ENCODE peak calls at places on chromosome 21, in five cellular contexts. J is BE2C, W is suprapubic skin, P is GM12865, Z is fibroblast of the aortic adventitia. Q is an unnamed sample.

GRCh38 chr21:26732442-26733221 is 112.6 kb downstream of the ADAMTS1 start:
- DNase-seq in J (peak), W (no peak), P (peak), Z (peak), Q (peak)

GRCh38 chr21:23017989-23018388 is 2019.8 kb downstream of the NCAM2 start:
- DNase-seq in J (no peak), W (no peak), P (no peak), Z (no peak), Q (no peak)

GRCh38 chr21:38775733-38776132 is 30.0 kb upstream of the ETS2 start:
- DNase-seq in J (no peak), W (no peak), P (no peak), Z (no peak), Q (no peak)

GRCh38 chr21:38544681-38545080 is 46.4 kb upstream of the ERG start:
- DNase-seq in J (no peak), W (no peak), P (no peak), Z (no peak), Q (no peak)

GRCh38 chr21:37082375-37082774 is 9.3 kb downstream of the TTC3 start:
- DNase-seq in J (no peak), W (no peak), P (no peak), Z (no peak), Q (no peak)

GRCh38 chr21:42654913-42655796 is 1.7 kb downstream of the PDE9A start:
- DNase-seq in J (no peak), W (no peak), P (no peak), Z (no peak), Q (no peak)

GRCh38 chr21:43291347-43291950 is 122.6 kb downstream of the CRYAA start:
- DNase-seq in J (no peak), W (no peak), P (no peak), Z (no peak), Q (no peak)

GRCh38 chr21:42117229-42118048 is 46.3 kb downstream of the UMODL1 start:
- DNase-seq in J (peak), W (no peak), P (peak), Z (peak), Q (no peak)

GRCh38 chr21:32382108-32382601 is 10.7 kb downstream of the URB1 start:
- DNase-seq in J (no peak), W (no peak), P (no peak), Z (peak), Q (no peak)

GRCh38 chr21:41441546-41441945 is 15.5 kb downstream of the MX1 start:
- DNase-seq in J (no peak), W (no peak), P (no peak), Z (no peak), Q (no peak)

GRCh38 chr21:42513985-42514882 is 582 bp downstream of the SLC37A1 start:
- DNase-seq in J (no peak), W (peak), P (peak), Z (peak), Q (no peak)

GRCh38 chr21:42171091-42172053 is 47.6 kb upstream of the ABCG1 start:
- DNase-seq in J (peak), W (peak), P (no peak), Z (no peak), Q (no peak)

GRCh38 chr21:14737278-14737677 is 191.2 kb upstream of the SAMSN1 start:
- DNase-seq in J (no peak), W (no peak), P (peak), Z (no peak), Q (no peak)

GRCh38 chr21:37498664-37499063 is 132.1 kb downstream of the DYRK1A start:
- DNase-seq in J (no peak), W (no peak), P (no peak), Z (no peak), Q (no peak)

GRCh38 chr21:34845521-34846213 is 176.9 kb downstream of the CLIC6 start:
- DNase-seq in J (no peak), W (peak), P (peak), Z (peak), Q (peak)

GRCh38 chr21:35208810-35209517 is 159.9 kb upstream of the RUNX1 start:
- DNase-seq in J (no peak), W (no peak), P (no peak), Z (peak), Q (no peak)

GRCh38 chr21:17527240-17527639 is 14.4 kb downstream of the CXADR start:
- DNase-seq in J (no peak), W (no peak), P (no peak), Z (peak), Q (no peak)

GRCh38 chr21:15058718-15059316 is 6.0 kb downstream of the NRIP1 start:
- DNase-seq in J (no peak), W (no peak), P (no peak), Z (peak), Q (peak)

GRCh38 chr21:20627594-20627993 is 370.6 kb upstream of the NCAM2 start:
- DNase-seq in J (no peak), W (no peak), P (no peak), Z (no peak), Q (no peak)

GRCh38 chr21:35335951-35336446 is 286.9 kb upstream of the RUNX1 start:
- DNase-seq in J (no peak), W (no peak), P (no peak), Z (no peak), Q (no peak)

GRCh38 chr21:33437140-33437539 is 33.9 kb downstream of the IFNGR2 start:
- DNase-seq in J (no peak), W (no peak), P (no peak), Z (no peak), Q (no peak)

GRCh38 chr21:33433425-33434114 is 30.4 kb downstream of the IFNGR2 start:
- DNase-seq in J (no peak), W (no peak), P (peak), Z (no peak), Q (no peak)

GRCh38 chr21:33432496-33432895 is 29.3 kb downstream of the IFNGR2 start:
- DNase-seq in J (no peak), W (no peak), P (no peak), Z (no peak), Q (no peak)

GRCh38 chr21:33433001-33433400 is 29.8 kb downstream of the IFNGR2 start:
- DNase-seq in J (no peak), W (no peak), P (no peak), Z (no peak), Q (no peak)

GRCh38 chr21:33434770-33435360 is 31.7 kb downstream of the IFNGR2 start:
- DNase-seq in J (no peak), W (no peak), P (peak), Z (peak), Q (peak)
- H3K4me3 ChIP-seq in J (no peak), W (no peak), P (no peak), Z (no peak), Q (no peak)

GRCh38 chr21:31110430-31110829 is 72.2 kb upstream of the KRTAP19-8 start:
- DNase-seq in J (no peak), W (no peak), P (no peak), Z (no peak), Q (no peak)

GRCh38 chr21:31111093-31111492 is 72.8 kb upstream of the KRTAP19-8 start:
- DNase-seq in J (no peak), W (no peak), P (no peak), Z (no peak), Q (no peak)

GRCh38 chr21:31107151-31107785 is 69.0 kb upstream of the KRTAP19-8 start:
- DNase-seq in J (no peak), W (no peak), P (no peak), Z (no peak), Q (no peak)

GRCh38 chr21:31108969-31109368 is 70.7 kb upstream of the KRTAP19-8 start:
- DNase-seq in J (no peak), W (no peak), P (peak), Z (peak), Q (no peak)

DNA sequence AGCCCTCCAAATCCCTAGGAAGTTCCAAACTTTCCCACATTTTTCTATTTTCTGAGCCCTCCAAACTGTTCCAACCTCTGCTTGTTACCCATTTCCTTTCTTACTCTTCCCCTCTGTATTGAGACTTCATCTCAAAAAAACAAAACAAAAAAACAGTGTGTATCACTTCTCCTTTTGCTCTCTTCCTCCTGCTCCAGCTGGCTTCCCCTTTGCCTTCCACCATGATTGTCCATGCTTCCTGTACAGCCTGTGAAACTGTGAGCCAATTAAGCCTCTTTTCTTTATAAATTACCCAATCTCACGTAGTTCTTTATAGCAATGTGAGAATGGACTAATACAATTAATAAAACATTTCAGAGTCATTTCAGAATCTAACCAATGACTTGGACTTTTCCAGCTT is 69.6 kb upstream of the KRTAP19-8 start:
- DNase-seq in J (no peak), W (no peak), P (no peak), Z (no peak), Q (no peak)
- H3K4me3 ChIP-seq in J (no peak), W (no peak), P (no peak), Z (no peak), Q (no peak)

GRCh38 chr21:46100020-46100419 is 2.1 kb downstream of the COL6A2 start:
- DNase-seq in J (no peak), W (no peak), P (no peak), Z (no peak), Q (no peak)
- H3K4me3 ChIP-seq in J (no peak), W (peak), P (no peak), Z (peak), Q (no peak)

GRCh38 chr21:39976805-39977204 is 109.6 kb downstream of the PCP4 start:
- DNase-seq in J (no peak), W (no peak), P (no peak), Z (no peak), Q (no peak)
- H3K4me3 ChIP-seq in J (no peak), W (no peak), P (no peak), Z (no peak), Q (no peak)

GRCh38 chr21:29224006-29224405 is 74.7 kb upstream of the BACH1 start:
- DNase-seq in J (no peak), W (no peak), P (peak), Z (no peak), Q (no peak)
- H3K4me3 ChIP-seq in J (no peak), W (no peak), P (no peak), Z (no peak), Q (no peak)

GRCh38 chr21:44301961-44302406 is 2.1 kb downstream of the PFKL start:
- DNase-seq in J (no peak), W (no peak), P (no peak), Z (no peak), Q (no peak)
- H3K4me3 ChIP-seq in J (no peak), W (no peak), P (peak), Z (no peak), Q (no peak)

GRCh38 chr21:45293726-45294401 is 6.2 kb upstream of the POFUT2 start:
- DNase-seq in J (no peak), W (peak), P (no peak), Z (no peak), Q (no peak)

GRCh38 chr21:45296638-45297037 is 8.9 kb upstream of the POFUT2 start:
- DNase-seq in J (no peak), W (no peak), P (no peak), Z (no peak), Q (no peak)

GRCh38 chr21:45293214-45293725 is 5.6 kb upstream of the POFUT2 start:
- DNase-seq in J (peak), W (peak), P (no peak), Z (peak), Q (no peak)

GRCh38 chr21:45295576-45296365 is 8.1 kb upstream of the POFUT2 start:
- DNase-seq in J (no peak), W (no peak), P (no peak), Z (no peak), Q (no peak)

GRCh38 chr21:45294509-45295291 is 7.0 kb upstream of the POFUT2 start:
- DNase-seq in J (peak), W (peak), P (no peak), Z (peak), Q (peak)
- H3K4me3 ChIP-seq in J (no peak), W (no peak), P (no peak), Z (no peak), Q (no peak)

Q was measured in kidney epithelial cell.